ENCODE peak calls at places on chromosome 22, in five cellular contexts. B is upper lobe of right lung, W is dorsolateral prefrontal cortex, R is brain microvascular endothelial cell, H is adrenal gland. K is an unnamed sample.

GRCh38 chr22:31272522-31273446 is 19.5 kb downstream of the PIK3IP1 start:
- DNase-seq in B (no peak), W (no peak), R (peak; percentile 50), H (peak; percentile 85), K (no peak)

GRCh38 chr22:41001722-41002122 is 50.5 kb downstream of the RBX1 start:
- DNase-seq in B (no peak), W (no peak), R (peak; percentile 11), H (no peak), K (no peak)

GRCh38 chr22:32416556-32417085 is 4.6 kb upstream of the RTCB start:
- DNase-seq in B (no peak), W (no peak), R (no peak), H (no peak), K (no peak)

GRCh38 chr22:47333625-47334024 is 571.2 kb downstream of the TBC1D22A start:
- DNase-seq in B (no peak), W (no peak), R (peak; percentile 5), H (peak; percentile 35), K (no peak)

GRCh38 chr22:26906464-26906863 is 249.1 kb downstream of the MIAT start:
- DNase-seq in B (no peak), W (no peak), R (no peak), H (no peak), K (no peak)

GRCh38 chr22:33034753-33035152 is 23.4 kb downstream of the SYN3 start:
- DNase-seq in B (no peak), W (no peak), R (no peak), H (peak; percentile 70), K (no peak)

GRCh38 chr22:46122980-46123693 is 27.2 kb upstream of the PPARA start:
- DNase-seq in B (no peak), W (no peak), R (no peak), H (no peak), K (no peak)

GRCh38 chr22:36541831-36542391 is 12.9 kb upstream of the EIF3D start:
- DNase-seq in B (no peak), W (peak; percentile 55), R (peak; percentile 81), H (peak; percentile 77), K (peak; percentile 76)

GRCh38 chr22:46673205-46673604 is 53.0 kb downstream of the GRAMD4 start:
- DNase-seq in B (no peak), W (no peak), R (no peak), H (no peak), K (no peak)

GRCh38 chr22:32326647-32327046 is 31.0 kb upstream of the RFPL3 start:
- DNase-seq in B (no peak), W (no peak), R (no peak), H (peak; percentile 28), K (no peak)

GRCh38 chr22:37206841-37207821 is 5.1 kb downstream of the SSTR3 start:
- DNase-seq in B (peak; percentile 55), W (peak; percentile 40), R (no peak), H (no peak), K (no peak)

GRCh38 chr22:46737976-46738641 is at the start of gene CERK:
- DNase-seq in B (peak; percentile 85), W (peak; percentile 80), R (no peak), H (peak; percentile 84), K (peak; percentile 29)

GRCh38 chr22:22460635-22461034 is 47.9 kb downstream of the ZNF280B start:
- DNase-seq in B (no peak), W (no peak), R (no peak), H (no peak), K (no peak)

GRCh38 chr22:37818397-37819099 is 4.6 kb upstream of the GALR3 start:
- DNase-seq in B (peak; percentile 89), W (peak; percentile 73), R (peak; percentile 33), H (peak; percentile 80), K (no peak)

GRCh38 chr22:48635825-48636224 is 1191.8 kb downstream of the BRD1 start:
- DNase-seq in B (peak; percentile 73), W (no peak), R (no peak), H (no peak), K (no peak)

GRCh38 chr22:25420925-25421904 is 143.3 kb upstream of the GRK3 start:
- DNase-seq in B (no peak), W (no peak), R (no peak), H (no peak), K (no peak)

GRCh38 chr22:27850000-27850465 is 48.5 kb upstream of the MN1 start:
- DNase-seq in B (no peak), W (no peak), R (no peak), H (peak; percentile 57), K (no peak)

GRCh38 chr22:37763652-37764051 is 44.1 kb upstream of the GCAT start:
- DNase-seq in B (no peak), W (no peak), R (no peak), H (no peak), K (no peak)

GRCh38 chr22:35421121-35421520 is 21.2 kb downstream of the MCM5 start:
- DNase-seq in B (no peak), W (no peak), R (no peak), H (no peak), K (no peak)

GRCh38 chr22:37060801-37061610 is 9.5 kb downstream of the KCTD17 start:
- DNase-seq in B (no peak), W (no peak), R (no peak), H (no peak), K (no peak)

GRCh38 chr22:36971305-36971704 is 47.9 kb downstream of the TST start:
- DNase-seq in B (no peak), W (no peak), R (no peak), H (no peak), K (no peak)

GRCh38 chr22:22235564-22235963 is 9.0 kb upstream of the VPREB1 start:
- DNase-seq in B (no peak), W (no peak), R (no peak), H (peak; percentile 56), K (no peak)

GRCh38 chr22:25838960-25839741 is 97.2 kb downstream of the MYO18B start:
- DNase-seq in B (no peak), W (no peak), R (no peak), H (peak; percentile 0), K (no peak)

GRCh38 chr22:31218565-31219262 is 6.6 kb downstream of the LIMK2 start:
- DNase-seq in B (no peak), W (no peak), R (no peak), H (no peak), K (no peak)

GRCh38 chr22:26846645-26847044 is 189.3 kb downstream of the MIAT start:
- DNase-seq in B (no peak), W (no peak), R (peak; percentile 69), H (peak; percentile 5), K (no peak)

GRCh38 chr22:32985899-32986772 is 72.0 kb downstream of the SYN3 start:
- DNase-seq in B (no peak), W (peak; percentile 63), R (peak; percentile 71), H (peak; percentile 93), K (peak; percentile 32)

GRCh38 chr22:47209077-47209514 is 446.6 kb downstream of the TBC1D22A start:
- DNase-seq in B (no peak), W (no peak), R (no peak), H (peak; percentile 38), K (no peak)

GRCh38 chr22:28268176-28268575 is 349.1 kb upstream of the PITPNB start:
- DNase-seq in B (no peak), W (no peak), R (no peak), H (peak; percentile 58), K (no peak)

GRCh38 chr22:50456466-50457234 is 18.2 kb downstream of the SBF1 start:
- DNase-seq in B (no peak), W (no peak), R (no peak), H (no peak), K (no peak)

GRCh38 chr22:50456026-50456425 is 18.8 kb downstream of the SBF1 start:
- DNase-seq in B (no peak), W (no peak), R (no peak), H (no peak), K (no peak)

GRCh38 chr22:50452649-50453048 is 22.2 kb downstream of the SBF1 start:
- DNase-seq in B (no peak), W (no peak), R (no peak), H (no peak), K (no peak)

GRCh38 chr22:50454556-50455075 is 20.2 kb downstream of the SBF1 start:
- DNase-seq in B (no peak), W (no peak), R (no peak), H (no peak), K (no peak)

GRCh38 chr22:50455201-50455600 is 19.6 kb downstream of the SBF1 start:
- DNase-seq in B (no peak), W (no peak), R (no peak), H (no peak), K (no peak)
- H3K4me3 ChIP-seq in B (no peak overlapping the region), W (no peak overlapping the region), R (no peak overlapping the region), H (no peak overlapping the region), K (no peak overlapping the region)

GRCh38 chr22:20511578-20512259 is 4.3 kb downstream of the MED15 start:
- DNase-seq in B (no peak), W (no peak), R (no peak), H (no peak), K (no peak)

GRCh38 chr22:20510811-20511577 is 3.6 kb downstream of the MED15 start:
- DNase-seq in B (no peak), W (no peak), R (no peak), H (no peak), K (no peak)

GRCh38 chr22:20507253-20508066 is at the start of gene MED15:
- DNase-seq in B (peak; percentile 95), W (peak; percentile 94), R (peak; percentile 83), H (peak; percentile 95), K (peak; percentile 60)

GRCh38 chr22:20508815-20509271 is 1.4 kb downstream of the MED15 start:
- DNase-seq in B (no peak), W (no peak), R (no peak), H (no peak), K (no peak)

GRCh38 chr22:20509344-20510047 is 2.1 kb downstream of the MED15 start:
- DNase-seq in B (no peak), W (no peak), R (peak; percentile 93), H (peak; percentile 97), K (peak; percentile 79)
- H3K4me3 ChIP-seq in B (peak overlapping the region; percentile 90), W (peak overlapping the region; percentile 85), R (peak overlapping the region; percentile 94), H (no peak overlapping the region), K (peak overlapping the region; percentile 69)

DNA sequence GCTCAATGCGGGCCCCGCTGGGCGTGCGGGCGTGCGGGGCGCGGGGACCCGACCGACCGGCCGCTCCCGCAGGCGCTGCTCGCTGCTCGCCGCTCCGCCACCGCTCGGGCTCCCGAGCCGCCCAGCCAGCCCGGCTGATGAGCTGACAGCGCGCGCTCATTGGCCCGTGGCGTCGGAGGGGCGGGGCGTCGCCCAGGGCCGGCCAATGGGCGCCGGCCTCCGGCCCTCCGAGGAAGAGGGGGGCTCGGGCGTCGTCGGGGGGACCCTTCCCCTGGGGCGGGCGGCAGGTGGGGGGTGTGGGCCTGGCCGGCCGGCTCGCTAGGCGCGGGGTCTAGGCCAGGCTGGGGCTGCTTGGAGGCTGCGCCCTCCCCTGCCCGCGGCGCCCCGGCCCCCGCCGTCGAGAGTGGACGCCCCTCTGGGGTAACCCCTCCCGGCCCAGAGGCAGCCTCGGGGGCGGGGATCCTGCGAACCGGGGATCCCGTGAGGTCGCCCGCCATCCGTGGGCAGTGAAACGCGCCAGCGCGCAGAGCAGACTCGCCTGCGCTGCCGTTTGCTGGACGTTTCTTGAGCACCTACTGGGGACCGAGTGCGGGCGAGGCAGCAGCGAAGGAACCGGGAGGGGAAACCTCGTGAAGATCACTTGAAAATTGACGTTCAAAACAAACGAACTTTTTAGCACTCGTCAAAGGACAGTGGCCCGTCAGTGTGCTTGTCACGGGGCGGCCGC is at the start of gene SCUBE1:
- DNase-seq in B (peak; percentile 85), W (peak; percentile 49), R (no peak), H (peak; percentile 71), K (no peak)
- H3K4me3 ChIP-seq in B (peak within 1 kb of the TSS; percentile 36), W (peak within 1 kb of the TSS; percentile 44), R (no peak within 1 kb of the TSS), H (no peak within 1 kb of the TSS), K (no peak within 1 kb of the TSS)

GRCh38 chr22:44753189-44754042 is 1.0 kb downstream of the ARHGAP8 start:
- DNase-seq in B (no peak), W (no peak), R (peak; percentile 55), H (no peak), K (no peak)
- H3K4me3 ChIP-seq in B (peak overlapping the region; percentile 40), W (no peak overlapping the region), R (no peak overlapping the region), H (no peak overlapping the region), K (no peak overlapping the region)

K was measured in skeletal muscle cell.